ENCODE peak calls at places on chromosome 2, in six cellular contexts. B is HCT116, S is A549, L is body of pancreas, E is Peyer's patch, V is adrenal gland. A is an unnamed sample.

GRCh38 chr2:108958002-108958401 is 31.0 kb downstream of the EDAR start:
- DNase-seq in V (no peak), L (no peak), E (no peak), B (peak; percentile 29), S (no peak), A (peak; percentile 33)

GRCh38 chr2:74321737-74322136 is 21.5 kb downstream of the SLC4A5 start:
- DNase-seq in V (no peak), B (no peak), L (no peak), S (no peak), E (no peak), A (no peak)

GRCh38 chr2:61640406-61640805 is 102.2 kb upstream of the XPO1 start:
- DNase-seq in S (no peak), V (no peak), B (no peak), L (no peak), E (no peak), A (no peak)

GRCh38 chr2:190849774-190850173 is 30.8 kb upstream of the GLS start:
- DNase-seq in V (peak; percentile 81), B (no peak), S (no peak), L (no peak), E (no peak), A (no peak)

GRCh38 chr2:132701810-132702209 is 31.8 kb upstream of the LYPD1 start:
- DNase-seq in S (no peak), V (no peak), B (no peak), L (no peak), E (no peak), A (no peak)

GRCh38 chr2:28835787-28836186 is 25.2 kb downstream of the SPDYA start:
- DNase-seq in V (no peak), S (no peak), E (no peak), B (no peak), L (no peak), A (no peak)

GRCh38 chr2:199495147-199495546 is 37.4 kb upstream of the SATB2 start:
- DNase-seq in B (no peak), S (no peak), L (no peak), V (no peak), E (no peak), A (no peak)

GRCh38 chr2:138321458-138321857 is 180.1 kb upstream of the SPOPL start:
- DNase-seq in S (no peak), E (no peak), L (peak; percentile 65), V (no peak), B (no peak), A (no peak)

GRCh38 chr2:239159476-239159911 is 241.3 kb downstream of the HDAC4 start:
- DNase-seq in L (no peak), B (no peak), E (peak; percentile 23), V (peak; percentile 10), S (no peak), A (no peak)

GRCh38 chr2:52473526-52473925 is 1294.1 kb upstream of the CHAC2 start:
- DNase-seq in B (no peak), S (no peak), E (no peak), L (no peak), V (no peak), A (no peak)

GRCh38 chr2:23380562-23381065 is 4.4 kb upstream of the KLHL29 start:
- DNase-seq in B (no peak), V (no peak), S (no peak), L (no peak), E (no peak), A (no peak)

GRCh38 chr2:8986327-8986976 is 17.0 kb downstream of the MBOAT2 start:
- DNase-seq in E (no peak), S (no peak), B (no peak), L (no peak), V (no peak), A (no peak)

GRCh38 chr2:231919341-231920035 is 6.7 kb downstream of the NPPC start:
- DNase-seq in E (peak; percentile 25), B (no peak), L (no peak), S (no peak), V (no peak), A (no peak)

GRCh38 chr2:70191244-70191735 is 471 bp upstream of the C2orf42 start:
- DNase-seq in E (no peak), V (no peak), S (no peak), L (no peak), B (no peak), A (no peak)

GRCh38 chr2:97985998-97986397 is 9.8 kb downstream of the TMEM131 start:
- DNase-seq in L (no peak), S (no peak), B (no peak), V (no peak), E (no peak), A (no peak)

GRCh38 chr2:5549061-5549601 is 143.1 kb upstream of the SOX11 start:
- DNase-seq in S (no peak), V (no peak), B (no peak), E (no peak), L (no peak), A (no peak)

GRCh38 chr2:48249631-48250473 is 280.1 kb upstream of the STON1 start:
- DNase-seq in V (no peak), S (no peak), L (peak; percentile 35), E (no peak), B (no peak), A (no peak)

GRCh38 chr2:106284691-106285202 is 90.6 kb upstream of the UXS1 start:
- DNase-seq in E (no peak), B (no peak), S (no peak), L (no peak), V (no peak), A (no peak)

GRCh38 chr2:207285451-207285771 is 119.7 kb upstream of the KLF7 start:
- DNase-seq in S (no peak), E (no peak), L (no peak), B (no peak), V (no peak), A (no peak)

GRCh38 chr2:55120634-55121359 is 70.5 kb upstream of the RTN4 start:
- DNase-seq in B (no peak), E (no peak), V (no peak), S (no peak), L (no peak), A (no peak)

GRCh38 chr2:15241208-15241607 is 319.9 kb downstream of the NBAS start:
- DNase-seq in V (no peak), B (no peak), E (no peak), L (no peak), S (no peak), A (no peak)

GRCh38 chr2:1635826-1636225 is 108.5 kb downstream of the PXDN start:
- DNase-seq in B (no peak), S (no peak), E (no peak), V (no peak), L (no peak), A (no peak)

GRCh38 chr2:230877737-230878598 is 13.2 kb downstream of the ITM2C start:
- DNase-seq in L (no peak), V (no peak), B (no peak), E (peak; percentile 58), S (no peak), A (no peak)

GRCh38 chr2:10307561-10308156 is 5.0 kb downstream of the HPCAL1 start:
- DNase-seq in S (no peak), E (no peak), V (peak; percentile 68), L (no peak), B (no peak), A (no peak)

GRCh38 chr2:64404743-64405142 is 49.2 kb upstream of the LGALSL start:
- DNase-seq in S (no peak), V (peak; percentile 85), E (peak; percentile 82), L (peak; percentile 38), B (no peak), A (no peak)

GRCh38 chr2:130380096-130380934 is 24.5 kb downstream of the PTPN18 start:
- DNase-seq in E (no peak), B (no peak), S (no peak), L (no peak), V (no peak), A (no peak)

GRCh38 chr2:228247335-228247734 is 65.8 kb upstream of the SPHKAP start:
- DNase-seq in E (no peak), L (no peak), B (no peak), V (no peak), S (no peak), A (no peak)

GRCh38 chr2:227812001-227812400 is 1.6 kb upstream of the CCL20 start:
- DNase-seq in V (no peak), L (no peak), B (no peak), S (no peak), E (no peak), A (no peak)

GRCh38 chr2:208025814-208026184 is 472 bp upstream of the PLEKHM3 start:
- DNase-seq in S (no peak), B (no peak), E (no peak), L (no peak), V (no peak), A (no peak)

GRCh38 chr2:136323212-136323611 is 205.3 kb upstream of the CXCR4 start:
- DNase-seq in E (no peak), S (no peak), B (no peak), L (no peak), V (no peak), A (no peak)

GRCh38 chr2:183541766-183542165 is 417.5 kb downstream of the NUP35 start:
- DNase-seq in L (no peak), E (peak; percentile 74), S (no peak), V (no peak), B (no peak), A (no peak)

GRCh38 chr2:44290271-44290670 is 15.0 kb downstream of the SLC3A1 start:
- DNase-seq in L (no peak), V (no peak), E (no peak), B (no peak), S (no peak), A (no peak)

GRCh38 chr2:144990661-144991060 is 470.7 kb upstream of the ZEB2 start:
- DNase-seq in B (no peak), L (no peak), V (no peak), S (no peak), E (no peak), A (no peak)

GRCh38 chr2:120442923-120443571 is 97.1 kb downstream of the INHBB start:
- DNase-seq in E (peak; percentile 80), S (no peak), B (peak; percentile 63), L (peak; percentile 85), V (peak; percentile 13), A (peak; percentile 85)
- H3K4me3 ChIP-seq in E (no peak overlapping the region), S (peak overlapping the region; percentile 31), B (peak overlapping the region; percentile 23), L (no peak overlapping the region), V (no peak overlapping the region), A (peak overlapping the region; percentile 21)

GRCh38 chr2:20042531-20042930 is 8.9 kb downstream of the LAPTM4A start:
- DNase-seq in S (no peak), L (no peak), B (no peak), V (no peak), E (no peak), A (no peak)
- TF ChIP-seq POLR2A in S (no peak), L (no peak), B (no peak), V (no peak), E (no peak), A (no peak)

GRCh38 chr2:120341977-120342376 is 4.0 kb upstream of the INHBB start:
- DNase-seq in V (no peak), E (no peak), S (no peak), L (no peak), B (no peak), A (no peak)
- H3K4me3 ChIP-seq in V (no peak overlapping the region), E (no peak overlapping the region), S (no peak overlapping the region), L (no peak overlapping the region), B (no peak overlapping the region), A (no peak overlapping the region)

DNA sequence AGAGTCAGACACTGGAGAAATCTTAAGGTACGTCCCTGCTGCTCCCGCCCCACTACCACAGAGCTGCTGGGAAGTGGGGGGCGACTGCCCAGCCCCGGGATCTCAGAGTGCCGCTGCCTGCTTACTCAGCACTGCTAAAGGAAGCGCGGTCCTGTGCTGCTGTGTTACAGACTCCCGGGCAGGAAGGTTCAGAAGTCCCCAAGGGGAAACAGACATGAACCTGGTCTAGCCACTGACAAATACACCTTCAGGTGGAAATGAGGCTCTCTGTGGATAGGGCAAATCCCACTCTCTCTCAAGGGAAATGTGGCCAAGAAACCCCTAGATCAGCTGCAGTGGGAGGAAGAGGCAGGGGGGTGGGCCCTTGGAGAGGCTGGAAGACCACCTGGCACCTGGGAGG is 13.7 kb downstream of the MTERF4 start:
- DNase-seq in E (no peak), B (no peak), S (no peak), L (no peak), V (no peak), A (no peak)
- TF ChIP-seq POLR2A in E (no peak), B (no peak), S (no peak), L (no peak), V (no peak), A (no peak)

A was measured in prostate gland.